ENCODE peak calls at places on chromosomes 12 and 14, in eight cellular contexts. Y is HCT116; C is NCI-H748 treated with DMSO at 0.1 percent for 48 hours; F is hippocampal formation; U is activated CD4-positive, alpha-beta T cell treated with anti-CD3 and anti-CD28 coated beads, Interleukin-2, amount 50 U/mL, for 48 hours; R is heart right ventricle; M is globus pallidus; X is PC-9. G is an unnamed sample.

GRCh38 chr12:24361860-24362581 is 412.6 kb upstream of the SOX5 start:
- DNase-seq in Y (no peak), C (no peak), F (no peak), U (no peak), R (no peak), M (no peak), X (no peak), G (no peak)

GRCh38 chr14:102822311-102822863 is 45.1 kb downstream of the TRAF3 start:
- DNase-seq in Y (no peak), C (no peak), F (no peak), U (peak), R (no peak), M (no peak), X (no peak), G (no peak)

GRCh38 chr14:71166434-71166833 is 259.2 kb downstream of the PCNX1 start:
- DNase-seq in Y (peak), C (no peak), F (peak), U (no peak), R (no peak), M (peak), X (no peak), G (peak)

GRCh38 chr12:2739832-2740641 is 54.7 kb upstream of the FKBP4 start:
- DNase-seq in Y (no peak), C (peak), F (peak), U (no peak), R (no peak), M (peak), X (peak), G (peak)

GRCh38 chr12:121093487-121093891 is 39.2 kb upstream of the P2RX7 start:
- DNase-seq in Y (no peak), C (no peak), F (no peak), U (no peak), R (no peak), M (no peak), X (no peak), G (no peak)

GRCh38 chr12:130838284-130838950 is 633 bp downstream of the STX2 start:
- DNase-seq in Y (no peak), C (peak), F (no peak), U (peak), R (no peak), M (no peak), X (peak), G (no peak)

GRCh38 chr14:33026850-33027420 is 88.3 kb downstream of the NPAS3 start:
- DNase-seq in Y (no peak), C (no peak), F (peak), U (no peak), R (peak), M (peak), X (no peak), G (peak)

GRCh38 chr12:92570056-92570753 is 132.6 kb upstream of the PLEKHG7 start:
- DNase-seq in Y (peak), C (peak), F (peak), U (no peak), R (no peak), M (peak), X (peak), G (peak)

GRCh38 chr12:2318286-2318685 is 265.5 kb downstream of the CACNA1C start:
- DNase-seq in Y (no peak), C (no peak), F (no peak), U (no peak), R (no peak), M (no peak), X (no peak), G (no peak)

GRCh38 chr12:49309361-49309760 is 13.7 kb upstream of the TROAP start:
- DNase-seq in Y (no peak), C (no peak), F (no peak), U (no peak), R (no peak), M (no peak), X (no peak), G (no peak)

GRCh38 chr14:56585461-56586084 is 6.0 kb downstream of the TMEM260 start:
- DNase-seq in Y (no peak), C (peak), F (no peak), U (no peak), R (no peak), M (no peak), X (no peak), G (no peak)

GRCh38 chr14:74085047-74085637 is 386 bp downstream of the LIN52 start:
- DNase-seq in Y (no peak), C (peak), F (no peak), U (peak), R (no peak), M (no peak), X (no peak), G (peak)

G was measured in COLO829.